ENCODE peak calls at places on chromosomes 4 and X, in four cellular contexts. X is GM12878, B is HepG2, F is H1. C is an unnamed sample.

GRCh38 chrX:110317079-110317819 is 636 bp downstream of the AMMECR1 start:
- DNase-seq in X (no peak), B (no peak), F (peak), C (no peak)

GRCh38 chr4:128782875-128783614 is 26.5 kb upstream of the JADE1 start:
- DNase-seq in X (no peak), B (no peak), F (no peak), C (no peak)

GRCh38 chr4:173436866-173437265 is 38.0 kb upstream of the SCRG1 start:
- DNase-seq in X (no peak), B (no peak), F (no peak), C (no peak)

GRCh38 chr4:64784125-64784524 is 374.9 kb upstream of the TECRL start:
- DNase-seq in X (no peak), B (no peak), F (no peak), C (no peak)

GRCh38 chrX:134236690-134237362 is at the start of gene CCDC160:
- DNase-seq in X (no peak), B (peak), F (peak), C (no peak)

GRCh38 chrX:130304587-130305368 is 34.9 kb upstream of the SLC25A14 start:
- DNase-seq in X (no peak), B (no peak), F (no peak), C (no peak)

GRCh38 chr4:113674251-113674650 is 87.3 kb downstream of the CAMK2D start:
- DNase-seq in X (no peak), B (no peak), F (no peak), C (no peak)

GRCh38 chr4:153799708-153800074 is 10.8 kb upstream of the SFRP2 start:
- DNase-seq in X (no peak), B (no peak), F (no peak), C (no peak)

GRCh38 chr4:135927651-135928050 is 1604.6 kb downstream of the PCDH18 start:
- DNase-seq in X (no peak), B (peak), F (no peak), C (no peak)

GRCh38 chr4:88866862-88867550 is 169.4 kb upstream of the NAP1L5 start:
- DNase-seq in X (no peak), B (no peak), F (no peak), C (no peak)

GRCh38 chrX:103626855-103627254 is 1.9 kb upstream of the TCEAL1 start:
- DNase-seq in X (no peak), B (no peak), F (no peak), C (no peak)
- TF ChIP-seq ZNF274 in X (no peak), B (no peak), F (no peak), C (no peak)

GRCh38 chrX:107711521-107712041 is 64.0 kb downstream of the TSC22D3 start:
- DNase-seq in X (no peak), B (no peak), F (no peak), C (no peak)
- H3K9ac ChIP-seq in X (no peak), B (peak), F (no peak), C (no peak)

GRCh38 chr4:119783200-119783978 is 154.8 kb upstream of the PDE5A start:
- DNase-seq in X (no peak), B (no peak), F (no peak), C (no peak)

GRCh38 chr4:119785963-119786362 is 157.4 kb upstream of the PDE5A start:
- DNase-seq in X (no peak), B (peak), F (no peak), C (no peak)

DNA sequence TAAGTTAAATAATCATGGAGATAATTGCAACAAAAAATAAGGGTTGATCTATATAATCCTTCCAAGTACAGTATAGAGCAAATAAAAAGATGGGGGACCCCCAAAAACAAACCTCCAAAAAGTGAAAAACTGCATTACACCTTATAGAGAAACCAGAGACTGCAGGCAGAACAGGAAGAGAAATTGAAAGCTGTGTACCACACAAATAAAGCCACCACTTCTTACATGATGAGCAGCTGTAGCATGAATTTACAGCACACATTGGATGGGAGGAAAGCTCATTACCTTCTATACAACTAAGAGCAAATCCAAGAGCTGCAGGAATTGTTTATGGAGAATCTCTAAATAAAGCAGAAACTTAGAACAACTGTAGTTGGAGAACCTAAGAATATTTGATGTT is 152.4 kb upstream of the PDE5A start:
- DNase-seq in X (no peak), B (no peak), F (no peak), C (no peak)
- TF ChIP-seq SUZ12 in X (no peak), B (no peak), F (no peak), C (no peak)

GRCh38 chr4:47075241-47075640 is 43.9 kb downstream of the GABRB1 start:
- DNase-seq in X (no peak), B (no peak), F (no peak), C (no peak)
- TF ChIP-seq ZNF274 in X (no peak), B (no peak), F (no peak), C (no peak)

DNA sequence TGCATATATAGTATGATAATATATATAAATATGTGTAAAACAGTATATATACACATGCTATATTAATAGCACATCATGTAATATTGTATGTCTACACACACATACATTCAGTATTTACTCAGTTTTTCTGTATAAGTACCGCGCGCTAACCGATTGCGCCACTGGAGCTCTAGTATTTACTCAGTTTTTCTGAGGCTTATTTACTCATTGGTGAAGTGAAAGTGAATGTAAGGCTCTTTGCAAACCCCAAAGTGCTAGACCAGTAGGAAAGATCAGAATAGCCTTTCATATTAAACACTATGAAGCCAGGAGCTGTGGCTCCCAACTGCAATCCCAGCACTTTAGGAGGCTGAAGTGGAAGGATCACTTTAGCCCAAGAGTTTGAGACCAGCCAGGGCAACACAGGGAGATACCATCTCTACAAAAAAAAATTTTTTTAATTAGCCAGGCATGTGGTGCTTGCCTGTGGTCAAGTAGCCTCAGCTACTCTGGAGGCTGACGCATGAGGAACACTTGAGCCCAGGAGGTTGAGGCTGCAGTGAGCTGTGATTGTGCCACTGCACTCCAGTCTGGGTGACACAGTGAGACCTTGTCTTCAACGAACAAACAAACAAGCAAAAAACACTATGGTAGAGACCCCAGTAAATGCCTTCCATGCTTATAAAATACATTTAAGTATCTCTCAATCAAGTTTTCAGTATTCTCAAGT is 125.8 kb downstream of the KIT start:
- DNase-seq in X (no peak), B (peak), F (no peak), C (no peak)
- H3K9ac ChIP-seq in X (no peak), B (no peak), F (no peak), C (no peak)